ENCODE peak calls at places on chromosome 10, in seven cellular contexts. I is GM23338, V is lower lobe of right lung, P is right cardiac atrium, C is adrenal gland, H is body of pancreas, U is spleen. R is an unnamed sample.
A peak's percentile ranks its signal among the peaks of the same experiment; 100 is the strongest.

GRCh38 chr10:129550111-129550510 is 83.1 kb downstream of the MGMT start:
- DNase-seq in I (no peak), V (no peak), P (peak; percentile 16), C (no peak), H (no peak), U (no peak), R (no peak)

GRCh38 chr10:23358357-23358756 is 13.8 kb upstream of the C10orf67 start:
- DNase-seq in I (peak; percentile 55), V (no peak), P (no peak), C (no peak), H (no peak), U (no peak), R (no peak)

GRCh38 chr10:118977022-118977599 is 52.4 kb upstream of the NANOS1 start:
- DNase-seq in I (no peak), V (no peak), P (no peak), C (no peak), H (no peak), U (no peak), R (peak; percentile 20)

GRCh38 chr10:76969366-76969990 is 668.1 kb downstream of the KCNMA1 start:
- DNase-seq in I (no peak), V (no peak), P (no peak), C (no peak), H (no peak), U (no peak), R (no peak)

GRCh38 chr10:73785721-73786511 is 510 bp downstream of the ZSWIM8 start:
- DNase-seq in I (peak; percentile 61), V (peak; percentile 73), P (no peak), C (peak; percentile 65), H (peak; percentile 57), U (peak; percentile 88), R (peak; percentile 60)

GRCh38 chr10:130378556-130379400 is 242.6 kb downstream of the GLRX3 start:
- DNase-seq in I (no peak), V (no peak), P (no peak), C (no peak), H (no peak), U (no peak), R (no peak)

GRCh38 chr10:80444646-80445319 is 9.3 kb upstream of the TSPAN14 start:
- DNase-seq in I (peak; percentile 77), V (peak; percentile 77), P (peak; percentile 83), C (peak; percentile 80), H (peak; percentile 74), U (peak; percentile 89), R (peak; percentile 71)

GRCh38 chr10:77844713-77845454 is 81.7 kb downstream of the DLG5 start:
- DNase-seq in I (peak; percentile 30), V (no peak), P (no peak), C (peak; percentile 82), H (no peak), U (peak; percentile 56), R (peak; percentile 94)

GRCh38 chr10:76282122-76283030 is 851.0 kb downstream of the LRMDA start:
- DNase-seq in I (no peak), V (no peak), P (no peak), C (peak; percentile 30), H (peak; percentile 22), U (no peak), R (no peak)

GRCh38 chr10:24299587-24300258 is 90.8 kb downstream of the KIAA1217 start:
- DNase-seq in I (no peak), V (no peak), P (no peak), C (no peak), H (no peak), U (no peak), R (no peak)

GRCh38 chr10:78401882-78402367 is 368.3 kb downstream of the RPS24 start:
- DNase-seq in I (peak; percentile 49), V (no peak), P (peak; percentile 88), C (no peak), H (no peak), U (peak; percentile 51), R (no peak)

GRCh38 chr10:103602028-103602851 is 108.7 kb downstream of the NEURL1 start:
- DNase-seq in I (no peak), V (no peak), P (peak; percentile 53), C (peak; percentile 58), H (no peak), U (no peak), R (no peak)

GRCh38 chr10:119208553-119208940 is 1.2 kb downstream of the GRK5 start:
- DNase-seq in I (no peak), V (no peak), P (no peak), C (no peak), H (no peak), U (no peak), R (peak; percentile 51)

GRCh38 chr10:63258920-63259678 is 126.0 kb downstream of the NRBF2 start:
- DNase-seq in I (no peak), V (no peak), P (no peak), C (no peak), H (no peak), U (no peak), R (no peak)

GRCh38 chr10:16612148-16612742 is 90.6 kb upstream of the C1QL3 start:
- DNase-seq in I (peak; percentile 78), V (no peak), P (no peak), C (no peak), H (no peak), U (no peak), R (no peak)

GRCh38 chr10:24751716-24752115 is 28.0 kb upstream of the ARHGAP21 start:
- DNase-seq in I (no peak), V (no peak), P (no peak), C (no peak), H (no peak), U (no peak), R (no peak)

GRCh38 chr10:62019013-62019684 is 117.7 kb downstream of the ARID5B start:
- DNase-seq in I (no peak), V (no peak), P (no peak), C (no peak), H (no peak), U (no peak), R (peak; percentile 48)

GRCh38 chr10:79292789-79293746 is 54.2 kb upstream of the PPIF start:
- DNase-seq in I (peak; percentile 66), V (no peak), P (peak; percentile 75), C (no peak), H (peak; percentile 44), U (peak; percentile 88), R (no peak)

GRCh38 chr10:107163086-107163880 is 1.2 kb downstream of the SORCS1 start:
- DNase-seq in I (peak; percentile 34), V (no peak), P (peak; percentile 29), C (no peak), H (peak; percentile 7), U (no peak), R (no peak)

GRCh38 chr10:71086439-71087080 is 125.8 kb upstream of the UNC5B start:
- DNase-seq in I (no peak), V (no peak), P (no peak), C (no peak), H (no peak), U (peak; percentile 28), R (peak; percentile 26)

GRCh38 chr10:93752761-93753160 is 5.0 kb upstream of the LGI1 start:
- DNase-seq in I (no peak), V (no peak), P (no peak), C (no peak), H (no peak), U (no peak), R (peak; percentile 62)

GRCh38 chr10:31704195-31704594 is 224.4 kb downstream of the ARHGAP12 start:
- DNase-seq in I (no peak), V (no peak), P (no peak), C (peak; percentile 43), H (no peak), U (no peak), R (no peak)

GRCh38 chr10:31702954-31703353 is 225.7 kb downstream of the ARHGAP12 start:
- DNase-seq in I (no peak), V (no peak), P (no peak), C (no peak), H (no peak), U (no peak), R (no peak)

GRCh38 chr10:31701546-31701945 is 227.1 kb downstream of the ARHGAP12 start:
- DNase-seq in I (no peak), V (no peak), P (peak; percentile 69), C (no peak), H (no peak), U (no peak), R (no peak)

GRCh38 chr10:31700222-31700621 is 228.4 kb downstream of the ARHGAP12 start:
- DNase-seq in I (no peak), V (no peak), P (peak; percentile 80), C (no peak), H (no peak), U (no peak), R (peak; percentile 59)

DNA sequence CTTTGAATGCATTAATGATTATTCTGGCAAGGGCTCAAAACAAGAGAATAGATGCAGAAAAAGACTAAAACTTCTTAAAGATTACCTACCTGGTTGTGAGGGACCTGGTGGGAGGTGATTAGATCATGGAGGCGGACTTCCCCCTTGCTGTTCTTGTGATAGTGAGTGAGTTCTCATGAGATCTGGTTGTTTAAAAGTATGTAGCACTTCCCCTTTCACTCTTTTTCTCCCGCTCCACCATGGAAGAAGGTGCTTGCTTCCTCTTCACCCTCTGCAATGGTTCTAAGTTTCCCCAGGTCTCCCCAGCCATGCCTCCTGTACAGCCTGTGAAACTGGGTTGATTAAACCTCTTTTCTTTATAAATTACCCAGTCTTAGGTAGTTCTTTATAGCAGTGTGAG is 226.6 kb downstream of the ARHGAP12 start:
- DNase-seq in I (no peak), V (no peak), P (no peak), C (no peak), H (no peak), U (no peak), R (no peak)
- H3K27ac ChIP-seq in I (no peak overlapping the region), V (peak overlapping the region; percentile 94), P (peak overlapping the region; percentile 93), C (peak overlapping the region; percentile 90), H (no peak overlapping the region), U (peak overlapping the region; percentile 9), R (no peak overlapping the region)

GRCh38 chr10:95501203-95502094 is 59.7 kb downstream of the SORBS1 start:
- DNase-seq in I (no peak), V (no peak), P (no peak), C (no peak), H (peak; percentile 55), U (no peak), R (no peak)
- H3K27ac ChIP-seq in I (peak overlapping the region; percentile 4), V (no peak overlapping the region), P (peak overlapping the region; percentile 55), C (no peak overlapping the region), H (peak overlapping the region; percentile 56), U (no peak overlapping the region), R (no peak overlapping the region)

GRCh38 chr10:15293862-15294835 is 76.9 kb downstream of the FAM171A1 start:
- DNase-seq in I (no peak), V (no peak), P (peak; percentile 56), C (no peak), H (no peak), U (no peak), R (no peak)
- H3K27ac ChIP-seq in I (no peak overlapping the region), V (no peak overlapping the region), P (no peak overlapping the region), C (no peak overlapping the region), H (no peak overlapping the region), U (no peak overlapping the region), R (peak overlapping the region; percentile 44)

GRCh38 chr10:110075726-110076125 is 67.9 kb downstream of the ADD3 start:
- DNase-seq in I (no peak), V (no peak), P (no peak), C (no peak), H (no peak), U (no peak), R (no peak)
- H3K27ac ChIP-seq in I (no peak overlapping the region), V (peak overlapping the region; percentile 56), P (peak overlapping the region; percentile 51), C (no peak overlapping the region), H (peak overlapping the region; percentile 76), U (peak overlapping the region; percentile 90), R (peak overlapping the region; percentile 47)

R was measured in SJSA1.